ENCODE peak calls at places on chromosomes 3 and 15, in four cellular contexts. C, K, G and T are unnamed samples.

GRCh38 chr3:72335458-72336050 is 512.7 kb downstream of the SHQ1 start:
- DNase-seq in C (no peak), K (no peak), G (no peak), T (no peak)

GRCh38 chr3:157624801-157625200 is 121.6 kb upstream of the VEPH1 start:
- DNase-seq in C (no peak), K (no peak), G (no peak), T (no peak)

GRCh38 chr3:42525212-42525611 is 22.8 kb downstream of the VIPR1 start:
- DNase-seq in C (no peak), K (no peak), G (no peak), T (no peak)

GRCh38 chr3:33067484-33067883 is 29.5 kb downstream of the GLB1 start:
- DNase-seq in C (no peak), K (peak), G (no peak), T (no peak)

GRCh38 chr3:109117939-109118338 is at the start of gene MORC1:
- DNase-seq in C (no peak), K (peak), G (no peak), T (no peak)

GRCh38 chr3:50632450-50632849 is 15.5 kb downstream of the MAPKAPK3 start:
- DNase-seq in C (peak), K (no peak), G (no peak), T (peak)

GRCh38 chr3:13189639-13190375 is 116.6 kb upstream of the IQSEC1 start:
- DNase-seq in C (no peak), K (no peak), G (no peak), T (peak)

GRCh38 chr15:59283717-59284336 is 77.2 kb downstream of the LDHAL6B start:
- DNase-seq in C (no peak), K (no peak), G (no peak), T (no peak)

GRCh38 chr3:98528474-98529346 is 3.1 kb upstream of the GPR15 start:
- DNase-seq in C (no peak), K (no peak), G (no peak), T (no peak)

GRCh38 chr3:152968388-152969024 is 133.6 kb downstream of the P2RY1 start:
- DNase-seq in C (no peak), K (peak), G (no peak), T (no peak)

GRCh38 chr3:144287001-144287400 is 315.4 kb downstream of the DIPK2A start:
- DNase-seq in C (no peak), K (no peak), G (no peak), T (no peak)
- TF ChIP-seq SPI1 in C (no peak), K (no peak), G (no peak), T (no peak)

DNA sequence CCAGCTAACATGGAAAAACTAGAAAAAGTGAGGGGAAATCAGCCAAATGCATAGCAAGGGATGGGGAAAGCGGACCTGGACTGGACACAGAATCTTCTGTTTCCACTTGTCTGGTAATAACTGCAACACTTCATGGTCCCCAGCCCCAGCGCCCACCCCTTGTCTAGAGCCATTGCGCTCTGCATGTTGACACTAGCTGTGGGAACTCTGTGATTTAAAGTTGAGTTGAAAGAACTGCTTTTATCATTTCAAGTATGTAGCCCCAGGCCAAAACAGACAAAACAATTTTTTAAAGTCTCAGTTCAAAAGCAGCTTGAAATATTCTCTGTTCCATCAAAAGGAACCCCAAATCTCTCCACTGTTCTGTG is 119.9 kb downstream of the VGLL4 start:
- DNase-seq in C (no peak), K (no peak), G (no peak), T (no peak)
- TF ChIP-seq SPI1 in C (no peak), K (no peak), G (no peak), T (no peak)

GRCh38 chr15:42772901-42773300 is 36.0 kb upstream of the CDAN1 start:
- DNase-seq in C (no peak), K (no peak), G (no peak), T (no peak)

GRCh38 chr15:42775431-42775830 is 38.5 kb upstream of the CDAN1 start:
- DNase-seq in C (no peak), K (no peak), G (no peak), T (no peak)

GRCh38 chr15:42772126-42772525 is 35.2 kb upstream of the CDAN1 start:
- DNase-seq in C (no peak), K (no peak), G (no peak), T (no peak)
- TF ChIP-seq SPI1 in C (no peak), K (no peak), G (no peak), T (no peak)

DNA sequence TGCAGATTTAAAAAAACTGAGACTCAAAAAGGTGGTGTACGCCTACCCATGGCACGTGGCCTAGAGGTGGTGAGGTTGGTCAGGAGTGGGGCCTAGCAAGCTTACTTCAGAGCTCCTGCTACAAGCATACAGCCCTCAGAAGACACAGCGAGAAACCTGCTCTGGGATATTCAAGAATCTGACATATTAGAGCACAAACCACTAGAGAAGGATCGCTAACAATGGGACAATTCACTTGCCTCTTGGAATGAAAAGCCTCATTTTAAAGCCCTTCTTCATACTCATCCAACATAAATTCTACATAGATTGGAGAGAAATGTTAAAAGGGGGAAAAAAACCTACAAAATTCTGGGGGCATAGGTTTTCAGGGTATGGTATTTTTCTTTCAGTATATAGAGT is 118.0 kb upstream of the ARHGEF3 start:
- DNase-seq in C (no peak), K (no peak), G (no peak), T (no peak)
- TF ChIP-seq SPI1 in C (no peak), K (no peak), G (no peak), T (no peak)

DNA sequence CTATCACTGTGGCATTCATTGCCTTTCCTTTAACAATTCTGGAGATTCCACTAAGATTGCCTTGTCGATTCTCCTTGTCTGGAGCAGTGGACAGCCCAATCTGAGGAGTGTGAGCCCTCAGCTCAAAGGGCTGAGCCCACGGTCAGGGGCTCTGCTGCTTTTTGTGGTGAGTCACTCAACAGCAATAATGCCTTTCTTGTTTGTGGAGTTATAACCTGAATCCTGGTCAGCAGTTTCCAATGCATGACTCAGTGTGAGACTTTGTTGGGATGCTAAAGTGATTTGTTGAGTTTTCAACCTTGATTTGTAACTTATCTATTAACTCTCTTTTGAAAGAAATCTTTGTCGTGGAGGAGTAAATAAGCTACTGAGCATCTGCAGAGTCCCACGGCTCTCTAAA is 183.5 kb downstream of the TJP1 start:
- DNase-seq in C (no peak), K (no peak), G (no peak), T (no peak)
- TF ChIP-seq SPI1 in C (no peak), K (no peak), G (no peak), T (no peak)

GRCh38 chr3:183526838-183527420 is 28.6 kb downstream of the KLHL6 start:
- DNase-seq in C (no peak), K (no peak), G (no peak), T (no peak)
- TF ChIP-seq SPI1 in C (no peak), K (no peak), G (no peak), T (no peak)